ENCODE peak calls at places on chromosome 4, in eight cellular contexts. Z is bronchial epithelial cell; W is H7; N is IMR-90; A is CD8-positive, alpha-beta T cell; K is psoas muscle; B is endodermal cell; F is GM23248. U is an unnamed sample. For H3K36me3 and H3K27me3, the result is how much of the 10 kb centered on the place peaks cover.

GRCh38 chr4:2334826-2335728 is 73.2 kb upstream of the MXD4 start:
- DNase-seq in Z (no peak), W (peak), N (no peak), A (no peak), K (no peak), B (peak), F (no peak), U (no peak)

GRCh38 chr4:41294445-41295062 is 37.8 kb downstream of the UCHL1 start:
- DNase-seq in Z (no peak), W (no peak), N (no peak), A (no peak), K (no peak), B (no peak), F (no peak), U (no peak)

GRCh38 chr4:179698321-179698720 is 2256.1 kb upstream of the AGA start:
- DNase-seq in Z (no peak), W (no peak), N (no peak), A (no peak), K (no peak), B (no peak), F (no peak), U (no peak)

GRCh38 chr4:84623661-84624060 is 40.7 kb downstream of the CDS1 start:
- DNase-seq in Z (no peak), W (no peak), N (no peak), A (no peak), K (no peak), B (no peak), F (no peak), U (no peak)

GRCh38 chr4:7001271-7001670 is 41.9 kb upstream of the TADA2B start:
- DNase-seq in Z (no peak), W (peak), N (no peak), A (no peak), K (no peak), B (peak), F (no peak), U (no peak)

GRCh38 chr4:163548481-163549243 is 54.2 kb downstream of the TMA16 start:
- DNase-seq in Z (peak), W (peak), N (peak), A (no peak), K (no peak), B (no peak), F (peak), U (no peak)

GRCh38 chr4:156547439-156547838 is 424.2 kb downstream of the PDGFC start:
- DNase-seq in Z (peak), W (no peak), N (peak), A (no peak), K (no peak), B (no peak), F (peak), U (peak)

GRCh38 chr4:26741491-26741871 is 119.2 kb upstream of the STIM2 start:
- DNase-seq in Z (no peak), W (peak), N (no peak), A (no peak), K (no peak), B (no peak), F (peak), U (no peak)

GRCh38 chr4:168831919-168832745 is 177.9 kb downstream of the CBR4 start:
- DNase-seq in Z (peak), W (peak), N (peak), A (peak), K (peak), B (peak), F (peak), U (peak)

GRCh38 chr4:159766241-159766640 is 663.4 kb downstream of the RAPGEF2 start:
- DNase-seq in Z (no peak), W (no peak), N (no peak), A (no peak), K (no peak), B (no peak), F (peak), U (no peak)

GRCh38 chr4:41264212-41264611 is 7.5 kb downstream of the UCHL1 start:
- DNase-seq in Z (no peak), W (no peak), N (no peak), A (no peak), K (no peak), B (no peak), F (no peak), U (no peak)

GRCh38 chr4:14262221-14262620 is 634.7 kb upstream of the BOD1L1 start:
- DNase-seq in Z (no peak), W (no peak), N (no peak), A (no peak), K (no peak), B (no peak), F (no peak), U (no peak)

GRCh38 chr4:79689735-79690134 is 281.7 kb upstream of the GK2 start:
- DNase-seq in Z (no peak), W (no peak), N (no peak), A (no peak), K (no peak), B (no peak), F (no peak), U (no peak)

GRCh38 chr4:79865253-79865652 is 207.8 kb downstream of the ANTXR2 start:
- DNase-seq in Z (peak), W (no peak), N (peak), A (no peak), K (no peak), B (no peak), F (peak), U (peak)

GRCh38 chr4:21512351-21512750 is 436.2 kb downstream of the KCNIP4 start:
- DNase-seq in Z (peak), W (peak), N (peak), A (no peak), K (no peak), B (no peak), F (peak), U (no peak)

GRCh38 chr4:164874791-164875190 is 2.2 kb upstream of the APELA start:
- DNase-seq in Z (no peak), W (no peak), N (no peak), A (no peak), K (no peak), B (no peak), F (no peak), U (no peak)

GRCh38 chr4:55253911-55254593 is 92.0 kb upstream of the SRD5A3 start:
- DNase-seq in Z (no peak), W (no peak), N (no peak), A (no peak), K (no peak), B (no peak), F (no peak), U (no peak)

GRCh38 chr4:65546882-65547281 is 123.4 kb downstream of the EPHA5 start:
- DNase-seq in Z (no peak), W (no peak), N (no peak), A (no peak), K (no peak), B (no peak), F (no peak), U (no peak)

GRCh38 chr4:187493661-187494060 is 501.9 kb upstream of the ZFP42 start:
- DNase-seq in Z (no peak), W (no peak), N (no peak), A (no peak), K (no peak), B (no peak), F (no peak), U (no peak)

GRCh38 chr4:57442834-57443291 is 332.7 kb upstream of the IGFBP7 start:
- DNase-seq in Z (peak), W (peak), N (peak), A (no peak), K (no peak), B (peak), F (peak), U (no peak)

GRCh38 chr4:76950052-76950845 is 697 bp downstream of the SEPTIN11 start:
- DNase-seq in Z (no peak), W (peak), N (no peak), A (peak), K (peak), B (peak), F (peak), U (peak)

GRCh38 chr4:4334798-4335520 is 44.9 kb downstream of the ZBTB49 start:
- DNase-seq in Z (peak), W (peak), N (peak), A (peak), K (peak), B (peak), F (peak), U (peak)

GRCh38 chr4:138555584-138555983 is 313.4 kb upstream of the SLC7A11 start:
- DNase-seq in Z (peak), W (peak), N (no peak), A (no peak), K (no peak), B (peak), F (peak), U (no peak)

GRCh38 chr4:110667670-110668069 is 44.8 kb upstream of the PITX2 start:
- DNase-seq in Z (no peak), W (no peak), N (no peak), A (no peak), K (no peak), B (no peak), F (no peak), U (no peak)

GRCh38 chr4:6427439-6428090 is 44.8 kb downstream of the PPP2R2C start:
- DNase-seq in Z (no peak), W (peak), N (no peak), A (no peak), K (no peak), B (peak), F (no peak), U (no peak)

GRCh38 chr4:65416875-65417274 is 253.4 kb downstream of the EPHA5 start:
- DNase-seq in Z (no peak), W (no peak), N (no peak), A (no peak), K (no peak), B (peak), F (no peak), U (peak)

GRCh38 chr4:142202404-142203332 is 566.3 kb downstream of the IL15 start:
- DNase-seq in Z (no peak), W (no peak), N (no peak), A (no peak), K (no peak), B (peak), F (no peak), U (no peak)

GRCh38 chr4:149166886-149167285 is 648.8 kb downstream of the IQCM start:
- DNase-seq in Z (no peak), W (no peak), N (no peak), A (no peak), K (no peak), B (no peak), F (peak), U (no peak)

GRCh38 chr4:153326513-153326912 is 18.0 kb upstream of the MND1 start:
- DNase-seq in Z (peak), W (no peak), N (peak), A (no peak), K (no peak), B (no peak), F (peak), U (peak)

GRCh38 chr4:128488055-128488705 is 200.6 kb upstream of the PGRMC2 start:
- DNase-seq in Z (no peak), W (no peak), N (no peak), A (no peak), K (no peak), B (no peak), F (no peak), U (no peak)

GRCh38 chr4:39022241-39022640 is 10.0 kb downstream of the TMEM156 start:
- DNase-seq in Z (no peak), W (no peak), N (no peak), A (no peak), K (no peak), B (no peak), F (no peak), U (no peak)

GRCh38 chr4:37967749-37968148 is 7.6 kb downstream of the PTTG2 start:
- DNase-seq in Z (no peak), W (no peak), N (peak), A (no peak), K (no peak), B (no peak), F (no peak), U (no peak)

DNA sequence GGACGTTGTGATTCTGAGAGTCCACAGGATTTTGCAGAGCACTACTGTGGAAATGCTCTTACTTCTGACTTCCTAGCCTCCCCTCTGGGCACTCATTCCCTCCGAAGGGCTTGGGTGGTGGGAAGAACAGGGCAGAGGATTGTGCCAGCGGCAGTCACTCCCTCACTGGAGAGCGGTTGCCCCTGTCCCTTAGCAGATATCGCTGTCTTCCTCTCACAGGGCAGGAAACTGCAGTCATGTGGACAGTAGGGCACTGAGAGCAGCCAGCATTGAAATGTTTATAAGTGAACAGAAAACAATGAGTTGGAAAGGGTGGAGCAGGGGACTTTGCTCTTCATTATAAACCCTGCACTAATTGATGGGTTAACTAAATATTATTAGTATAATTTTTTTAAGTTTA is 24.7 kb upstream of the SGMS2 start:
- DNase-seq in Z (no peak), W (no peak), N (no peak), A (no peak), K (no peak), B (no peak), F (no peak), U (no peak)
- H3K4me3 ChIP-seq in Z (no peak), W (no peak), N (no peak), A (no peak), K (peak), B (no peak), F (no peak), U (no peak)

GRCh38 chr4:19725130-19725529 is 526.6 kb upstream of the SLIT2 start:
- DNase-seq in Z (no peak), W (no peak), N (peak), A (no peak), K (no peak), B (no peak), F (no peak), U (no peak)
- H3K36me3 ChIP-seq in Z (under half), W (under half), N (under half), A (under half), K (under half), B (under half), F (under half), U (under half)

GRCh38 chr4:182370491-182370890 is 127.3 kb downstream of the TENM3 start:
- DNase-seq in Z (no peak), W (no peak), N (peak), A (no peak), K (no peak), B (no peak), F (no peak), U (no peak)
- H3K27me3 ChIP-seq in Z (under half), W (under half), N (under half), A (under half), K (under half), B (under half), F (under half), U (under half)

GRCh38 chr4:664713-665231 is 9.3 kb downstream of the ATP5ME start:
- DNase-seq in Z (no peak), W (no peak), N (no peak), A (no peak), K (no peak), B (peak), F (no peak), U (no peak)

GRCh38 chr4:663438-664428 is 10.3 kb downstream of the ATP5ME start:
- DNase-seq in Z (no peak), W (peak), N (no peak), A (peak), K (peak), B (peak), F (no peak), U (no peak)

GRCh38 chr4:661231-661630 is 12.8 kb downstream of the ATP5ME start:
- DNase-seq in Z (no peak), W (no peak), N (no peak), A (no peak), K (no peak), B (no peak), F (no peak), U (no peak)

GRCh38 chr4:661856-662761 is 12.0 kb downstream of the ATP5ME start:
- DNase-seq in Z (no peak), W (peak), N (no peak), A (no peak), K (no peak), B (no peak), F (no peak), U (no peak)

DNA sequence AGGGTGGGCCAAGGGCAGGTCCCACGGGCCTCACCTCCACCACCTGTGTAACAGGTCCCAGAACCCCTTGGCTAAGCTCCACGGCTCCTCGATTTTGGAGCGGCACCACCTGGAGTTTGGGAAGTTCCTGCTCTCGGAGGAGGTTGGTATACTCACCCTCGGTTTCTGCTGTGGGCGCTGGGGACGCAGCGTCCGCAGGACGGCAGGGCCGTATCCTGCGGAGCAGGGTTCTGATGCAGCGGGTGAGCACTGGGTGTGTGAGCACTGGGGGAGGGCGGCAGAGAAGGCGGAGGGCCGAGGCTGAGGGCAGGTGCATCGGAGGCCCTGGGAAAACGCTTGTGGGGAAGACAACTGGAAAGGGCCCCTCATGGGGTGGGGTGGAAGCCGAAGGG is 11.0 kb downstream of the ATP5ME start:
- DNase-seq in Z (no peak), W (no peak), N (no peak), A (no peak), K (no peak), B (no peak), F (no peak), U (no peak)
- H3K4me3 ChIP-seq in Z (no peak), W (peak), N (no peak), A (peak), K (peak), B (peak), F (no peak), U (no peak)

GRCh38 chr4:83342476-83342875 is 7.8 kb upstream of the HPSE start:
- DNase-seq in Z (no peak), W (no peak), N (no peak), A (no peak), K (no peak), B (no peak), F (no peak), U (no peak)
- H3K36me3 ChIP-seq in Z (under half), W (under half), N (under half), A (under half), K (under half), B (under half), F (under half), U (under half)

GRCh38 chr4:93828332-93828829 is at the start of gene ATOH1:
- DNase-seq in Z (peak), W (peak), N (no peak), A (no peak), K (no peak), B (peak), F (peak), U (peak)

GRCh38 chr4:93828830-93829530 is 427 bp downstream of the ATOH1 start:
- DNase-seq in Z (no peak), W (peak), N (no peak), A (no peak), K (no peak), B (peak), F (peak), U (peak)

GRCh38 chr4:93829531-93830089 is 1.1 kb downstream of the ATOH1 start:
- DNase-seq in Z (no peak), W (peak), N (no peak), A (no peak), K (no peak), B (peak), F (peak), U (no peak)

GRCh38 chr4:93827272-93827947 is 1.1 kb upstream of the ATOH1 start:
- DNase-seq in Z (no peak), W (peak), N (no peak), A (no peak), K (no peak), B (peak), F (no peak), U (no peak)

GRCh38 chr4:93825551-93826216 is 2.9 kb upstream of the ATOH1 start:
- DNase-seq in Z (peak), W (no peak), N (no peak), A (no peak), K (no peak), B (peak), F (no peak), U (no peak)
- H3K27me3 ChIP-seq in Z (under half), W (under half), N (under half), A (under half), K (under half), B (half or more), F (under half), U (under half)

DNA sequence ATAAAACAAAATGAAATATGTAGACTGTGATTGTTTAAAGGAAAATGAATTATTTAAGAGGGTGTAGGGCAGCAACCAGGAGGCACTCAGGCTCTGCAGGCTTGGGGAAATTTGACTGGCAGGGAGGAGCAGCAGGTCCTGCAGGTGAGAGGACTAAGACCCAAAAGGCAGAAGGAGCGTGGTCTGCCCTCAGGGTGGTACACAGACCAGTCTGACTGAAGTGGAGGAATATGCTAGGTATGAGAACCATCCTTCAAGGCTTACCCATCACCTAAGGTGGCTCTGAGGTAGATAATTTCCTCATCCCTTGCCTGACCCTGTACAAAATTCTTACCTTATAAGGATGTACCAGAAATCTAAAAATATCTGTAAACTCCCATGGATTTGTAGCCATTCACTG is 261.3 kb upstream of the RASGEF1B start:
- DNase-seq in Z (no peak), W (no peak), N (no peak), A (no peak), K (no peak), B (no peak), F (no peak), U (no peak)
- H3K4me3 ChIP-seq in Z (no peak), W (no peak), N (no peak), A (no peak), K (no peak), B (no peak), F (no peak), U (no peak)

GRCh38 chr4:53917719-53918118 is 146.7 kb downstream of the CHIC2 start:
- DNase-seq in Z (peak), W (no peak), N (peak), A (no peak), K (no peak), B (no peak), F (peak), U (peak)

GRCh38 chr4:53916431-53916889 is 147.9 kb downstream of the CHIC2 start:
- DNase-seq in Z (peak), W (no peak), N (peak), A (no peak), K (no peak), B (no peak), F (peak), U (peak)

GRCh38 chr4:53914313-53915016 is 149.9 kb downstream of the CHIC2 start:
- DNase-seq in Z (peak), W (no peak), N (peak), A (no peak), K (peak), B (no peak), F (peak), U (peak)

GRCh38 chr4:53913098-53913497 is 151.3 kb downstream of the CHIC2 start:
- DNase-seq in Z (peak), W (no peak), N (no peak), A (no peak), K (no peak), B (no peak), F (no peak), U (no peak)

GRCh38 chr4:53913771-53914170 is 150.6 kb downstream of the CHIC2 start:
- DNase-seq in Z (peak), W (no peak), N (no peak), A (no peak), K (no peak), B (no peak), F (no peak), U (no peak)
- H3K36me3 ChIP-seq in Z (under half), W (under half), N (under half), A (under half), K (under half), B (under half), F (under half), U (under half)